ENCODE peak calls at places on chromosomes 6 and 20, in eight cellular contexts. One of them, this sample, is unnamed.

GRCh38 chr20:49685161-49685601 is 28.5 kb downstream of the B4GALT5 start:
- DNase-seq in cardiac fibroblast: no peak
- DNase-seq in upper lobe of right lung: no peak
- DNase-seq in fibroblast of lung: no peak
- DNase-seq in mucosa of descending colon: no peak
- DNase-seq in fibroblast of mammary gland: peak; percentile 25
- DNase-seq in BE2C: no peak
- DNase-seq in dorsolateral prefrontal cortex: no peak
- DNase-seq in this sample: peak; percentile 60

GRCh38 chr20:40638414-40638813 is 50.6 kb downstream of the MAFB start:
- DNase-seq in cardiac fibroblast: no peak
- DNase-seq in upper lobe of right lung: no peak
- DNase-seq in fibroblast of lung: no peak
- DNase-seq in mucosa of descending colon: no peak
- DNase-seq in fibroblast of mammary gland: no peak
- DNase-seq in BE2C: no peak
- DNase-seq in dorsolateral prefrontal cortex: no peak
- DNase-seq in this sample: no peak

GRCh38 chr6:137863126-137863996 is 3.7 kb upstream of the TNFAIP3 start:
- DNase-seq in cardiac fibroblast: peak; percentile 49
- DNase-seq in upper lobe of right lung: no peak
- DNase-seq in fibroblast of lung: no peak
- DNase-seq in mucosa of descending colon: no peak
- DNase-seq in fibroblast of mammary gland: no peak
- DNase-seq in BE2C: no peak
- DNase-seq in dorsolateral prefrontal cortex: no peak
- DNase-seq in this sample: no peak

GRCh38 chr6:41489284-41489851 is 56.8 kb upstream of the FOXP4 start:
- DNase-seq in cardiac fibroblast: no peak
- DNase-seq in upper lobe of right lung: no peak
- DNase-seq in fibroblast of lung: peak; percentile 67
- DNase-seq in mucosa of descending colon: no peak
- DNase-seq in fibroblast of mammary gland: peak; percentile 77
- DNase-seq in BE2C: peak; percentile 73
- DNase-seq in dorsolateral prefrontal cortex: no peak
- DNase-seq in this sample: peak; percentile 52

GRCh38 chr6:170436209-170436809 is 116.8 kb downstream of the PSMB1 start:
- DNase-seq in cardiac fibroblast: no peak
- DNase-seq in upper lobe of right lung: no peak
- DNase-seq in fibroblast of lung: no peak
- DNase-seq in mucosa of descending colon: no peak
- DNase-seq in fibroblast of mammary gland: no peak
- DNase-seq in BE2C: no peak
- DNase-seq in dorsolateral prefrontal cortex: no peak
- DNase-seq in this sample: no peak

GRCh38 chr20:25040438-25040831 is 17.5 kb downstream of the ACSS1 start:
- DNase-seq in cardiac fibroblast: peak; percentile 66
- DNase-seq in upper lobe of right lung: peak; percentile 78
- DNase-seq in fibroblast of lung: peak; percentile 78
- DNase-seq in mucosa of descending colon: peak; percentile 50
- DNase-seq in fibroblast of mammary gland: peak; percentile 74
- DNase-seq in BE2C: no peak
- DNase-seq in dorsolateral prefrontal cortex: no peak
- DNase-seq in this sample: peak; percentile 94

GRCh38 chr20:35892871-35893270 is 61.4 kb downstream of the SCAND1 start:
- DNase-seq in cardiac fibroblast: no peak
- DNase-seq in upper lobe of right lung: no peak
- DNase-seq in fibroblast of lung: no peak
- DNase-seq in mucosa of descending colon: no peak
- DNase-seq in fibroblast of mammary gland: no peak
- DNase-seq in BE2C: no peak
- DNase-seq in dorsolateral prefrontal cortex: no peak
- DNase-seq in this sample: no peak

GRCh38 chr6:24228681-24229255 is 102.8 kb downstream of the NRSN1 start:
- DNase-seq in cardiac fibroblast: peak; percentile 59
- DNase-seq in upper lobe of right lung: no peak
- DNase-seq in fibroblast of lung: peak; percentile 60
- DNase-seq in mucosa of descending colon: no peak
- DNase-seq in fibroblast of mammary gland: peak; percentile 95
- DNase-seq in BE2C: no peak
- DNase-seq in dorsolateral prefrontal cortex: no peak
- DNase-seq in this sample: peak; percentile 89

GRCh38 chr6:7727150-7727950 is 1.5 kb downstream of the BMP6 start:
- DNase-seq in cardiac fibroblast: peak; percentile 31
- DNase-seq in upper lobe of right lung: no peak
- DNase-seq in fibroblast of lung: peak; percentile 24
- DNase-seq in mucosa of descending colon: no peak
- DNase-seq in fibroblast of mammary gland: no peak
- DNase-seq in BE2C: peak; percentile 11
- DNase-seq in dorsolateral prefrontal cortex: no peak
- DNase-seq in this sample: no peak

GRCh38 chr6:163950159-163950558 is 535.6 kb downstream of the QKI start:
- DNase-seq in cardiac fibroblast: no peak
- DNase-seq in upper lobe of right lung: no peak
- DNase-seq in fibroblast of lung: peak; percentile 89
- DNase-seq in mucosa of descending colon: no peak
- DNase-seq in fibroblast of mammary gland: peak; percentile 22
- DNase-seq in BE2C: no peak
- DNase-seq in dorsolateral prefrontal cortex: no peak
- DNase-seq in this sample: peak; percentile 57

GRCh38 chr20:9514461-9515210 is at the start of gene LAMP5:
- DNase-seq in cardiac fibroblast: no peak
- DNase-seq in upper lobe of right lung: no peak
- DNase-seq in fibroblast of lung: peak; percentile 47
- DNase-seq in mucosa of descending colon: no peak
- DNase-seq in fibroblast of mammary gland: peak; percentile 19
- DNase-seq in BE2C: peak; percentile 88
- DNase-seq in dorsolateral prefrontal cortex: peak; percentile 64
- DNase-seq in this sample: peak; percentile 33
- H3K4me3 ChIP-seq in cardiac fibroblast: no peak within 1 kb of the TSS
- H3K4me3 ChIP-seq in upper lobe of right lung: peak within 1 kb of the TSS; percentile 26
- H3K4me3 ChIP-seq in fibroblast of lung: peak within 1 kb of the TSS; percentile 35
- H3K4me3 ChIP-seq in mucosa of descending colon: no peak within 1 kb of the TSS
- H3K4me3 ChIP-seq in fibroblast of mammary gland: no peak within 1 kb of the TSS
- H3K4me3 ChIP-seq in BE2C: peak within 1 kb of the TSS; percentile 84
- H3K4me3 ChIP-seq in dorsolateral prefrontal cortex: peak within 1 kb of the TSS; percentile 34
- H3K4me3 ChIP-seq in this sample: no peak within 1 kb of the TSS

GRCh38 chr20:59078231-59078630 is 35.6 kb upstream of the PRELID3B start:
- DNase-seq in cardiac fibroblast: no peak
- DNase-seq in upper lobe of right lung: no peak
- DNase-seq in fibroblast of lung: no peak
- DNase-seq in mucosa of descending colon: no peak
- DNase-seq in fibroblast of mammary gland: no peak
- DNase-seq in BE2C: no peak
- DNase-seq in dorsolateral prefrontal cortex: no peak
- DNase-seq in this sample: no peak

GRCh38 chr20:59081036-59081435 is 38.5 kb upstream of the PRELID3B start:
- DNase-seq in cardiac fibroblast: no peak
- DNase-seq in upper lobe of right lung: no peak
- DNase-seq in fibroblast of lung: no peak
- DNase-seq in mucosa of descending colon: no peak
- DNase-seq in fibroblast of mammary gland: no peak
- DNase-seq in BE2C: no peak
- DNase-seq in dorsolateral prefrontal cortex: no peak
- DNase-seq in this sample: no peak

GRCh38 chr20:59084041-59084841 is 41.7 kb upstream of the PRELID3B start:
- DNase-seq in cardiac fibroblast: no peak
- DNase-seq in upper lobe of right lung: no peak
- DNase-seq in fibroblast of lung: no peak
- DNase-seq in mucosa of descending colon: no peak
- DNase-seq in fibroblast of mammary gland: no peak
- DNase-seq in BE2C: no peak
- DNase-seq in dorsolateral prefrontal cortex: no peak
- DNase-seq in this sample: no peak

GRCh38 chr20:59082981-59083380 is 40.4 kb upstream of the PRELID3B start:
- DNase-seq in cardiac fibroblast: peak; percentile 68
- DNase-seq in upper lobe of right lung: no peak
- DNase-seq in fibroblast of lung: peak; percentile 79
- DNase-seq in mucosa of descending colon: no peak
- DNase-seq in fibroblast of mammary gland: peak; percentile 11
- DNase-seq in BE2C: no peak
- DNase-seq in dorsolateral prefrontal cortex: no peak
- DNase-seq in this sample: peak; percentile 39

DNA sequence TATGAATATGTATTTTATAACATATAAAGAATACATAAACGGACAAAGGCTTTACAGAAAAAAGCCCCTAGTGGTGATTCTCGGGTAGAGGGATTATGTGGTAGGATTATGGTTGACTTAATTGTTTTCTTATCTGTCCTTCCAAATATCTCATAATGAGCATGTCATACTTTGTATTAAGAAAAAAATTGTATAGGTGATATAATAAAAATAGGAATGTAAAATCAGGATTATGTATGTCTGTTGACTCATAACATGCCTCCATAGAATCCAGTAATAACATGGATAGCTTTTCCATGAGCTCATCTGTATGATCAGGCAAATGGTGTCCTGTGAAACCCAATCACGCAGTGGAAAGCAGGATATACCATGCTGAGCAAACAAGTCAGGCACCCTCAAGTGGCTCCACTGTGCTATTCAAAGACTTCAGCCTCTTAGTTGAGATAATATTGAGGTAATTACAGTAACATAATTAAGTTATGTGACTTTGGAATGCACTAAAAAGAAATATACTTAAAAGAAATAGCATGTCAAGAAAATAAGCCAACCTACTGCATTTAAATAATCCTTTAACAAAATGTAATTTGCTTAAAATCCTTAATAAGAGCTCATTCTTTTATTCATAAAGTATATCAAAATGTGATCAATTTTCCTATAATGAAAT is 39.6 kb upstream of the PRELID3B start:
- DNase-seq in cardiac fibroblast: peak; percentile 69
- DNase-seq in upper lobe of right lung: no peak
- DNase-seq in fibroblast of lung: peak; percentile 68
- DNase-seq in mucosa of descending colon: no peak
- DNase-seq in fibroblast of mammary gland: peak; percentile 17
- DNase-seq in BE2C: no peak
- DNase-seq in dorsolateral prefrontal cortex: no peak
- DNase-seq in this sample: peak; percentile 56
- TF ChIP-seq CTCF in cardiac fibroblast: peak; percentile 35
- TF ChIP-seq CTCF in upper lobe of right lung: peak; percentile 43
- TF ChIP-seq CTCF in fibroblast of lung: peak; percentile 42
- TF ChIP-seq CTCF in mucosa of descending colon: no peak
- TF ChIP-seq CTCF in fibroblast of mammary gland: peak; percentile 47
- TF ChIP-seq CTCF in BE2C: peak; percentile 54
- TF ChIP-seq CTCF in dorsolateral prefrontal cortex: no peak
- TF ChIP-seq CTCF in this sample: peak; percentile 49

GRCh38 chr6:35600659-35601125 is 88.0 kb upstream of the TULP1 start:
- DNase-seq in cardiac fibroblast: peak; percentile 36
- DNase-seq in upper lobe of right lung: no peak
- DNase-seq in fibroblast of lung: no peak
- DNase-seq in mucosa of descending colon: no peak
- DNase-seq in fibroblast of mammary gland: peak; percentile 55
- DNase-seq in BE2C: no peak
- DNase-seq in dorsolateral prefrontal cortex: no peak
- DNase-seq in this sample: peak; percentile 58
- H3K4me3 ChIP-seq in cardiac fibroblast: no peak overlapping the region
- H3K4me3 ChIP-seq in upper lobe of right lung: peak overlapping the region; percentile 2
- H3K4me3 ChIP-seq in fibroblast of lung: no peak overlapping the region
- H3K4me3 ChIP-seq in mucosa of descending colon: no peak overlapping the region
- H3K4me3 ChIP-seq in fibroblast of mammary gland: no peak overlapping the region
- H3K4me3 ChIP-seq in BE2C: peak overlapping the region; percentile 46
- H3K4me3 ChIP-seq in dorsolateral prefrontal cortex: peak overlapping the region; percentile 32
- H3K4me3 ChIP-seq in this sample: no peak overlapping the region

DNA sequence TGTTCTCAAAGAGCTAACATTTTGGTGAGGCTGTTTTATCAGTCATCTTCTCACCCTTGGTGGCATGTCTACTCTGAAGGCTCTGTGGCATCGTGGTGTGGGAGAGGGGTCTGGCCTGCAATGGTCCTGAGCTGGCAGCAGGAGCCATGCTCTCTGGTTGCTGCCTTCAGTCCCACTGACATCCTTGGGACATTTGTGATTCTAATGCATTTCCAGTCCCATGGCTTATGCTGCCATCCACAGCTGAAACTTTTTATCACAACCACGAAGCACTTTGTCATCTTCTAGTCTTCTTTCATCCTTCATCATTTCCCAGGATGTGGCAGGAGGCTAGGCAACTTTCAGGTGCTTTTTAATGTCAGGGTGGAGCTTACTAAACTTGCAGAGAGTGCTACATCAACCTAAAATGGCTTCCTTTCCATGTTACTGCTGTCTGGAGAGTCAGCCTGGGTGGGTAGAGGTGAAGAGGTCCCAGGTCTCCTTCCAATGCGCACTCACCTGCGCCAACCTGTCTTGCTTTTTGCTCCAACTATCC is 77.1 kb downstream of the GPR63 start:
- DNase-seq in cardiac fibroblast: no peak
- DNase-seq in upper lobe of right lung: no peak
- DNase-seq in fibroblast of lung: no peak
- DNase-seq in mucosa of descending colon: no peak
- DNase-seq in fibroblast of mammary gland: no peak
- DNase-seq in BE2C: no peak
- DNase-seq in dorsolateral prefrontal cortex: no peak
- DNase-seq in this sample: no peak
- TF ChIP-seq CTCF in cardiac fibroblast: no peak
- TF ChIP-seq CTCF in upper lobe of right lung: no peak
- TF ChIP-seq CTCF in fibroblast of lung: no peak
- TF ChIP-seq CTCF in mucosa of descending colon: no peak
- TF ChIP-seq CTCF in fibroblast of mammary gland: no peak
- TF ChIP-seq CTCF in BE2C: no peak
- TF ChIP-seq CTCF in dorsolateral prefrontal cortex: peak; percentile 29
- TF ChIP-seq CTCF in this sample: no peak

GRCh38 chr6:123764717-123765116 is 38.9 kb upstream of the NKAIN2 start:
- DNase-seq in cardiac fibroblast: no peak
- DNase-seq in upper lobe of right lung: no peak
- DNase-seq in fibroblast of lung: no peak
- DNase-seq in mucosa of descending colon: no peak
- DNase-seq in fibroblast of mammary gland: no peak
- DNase-seq in BE2C: no peak
- DNase-seq in dorsolateral prefrontal cortex: no peak
- DNase-seq in this sample: no peak

GRCh38 chr6:123770247-123770949 is 33.3 kb upstream of the NKAIN2 start:
- DNase-seq in cardiac fibroblast: no peak
- DNase-seq in upper lobe of right lung: no peak
- DNase-seq in fibroblast of lung: peak; percentile 27
- DNase-seq in mucosa of descending colon: no peak
- DNase-seq in fibroblast of mammary gland: no peak
- DNase-seq in BE2C: no peak
- DNase-seq in dorsolateral prefrontal cortex: no peak
- DNase-seq in this sample: peak; percentile 60

GRCh38 chr6:123771126-123771525 is 32.5 kb upstream of the NKAIN2 start:
- DNase-seq in cardiac fibroblast: no peak
- DNase-seq in upper lobe of right lung: no peak
- DNase-seq in fibroblast of lung: peak; percentile 36
- DNase-seq in mucosa of descending colon: no peak
- DNase-seq in fibroblast of mammary gland: no peak
- DNase-seq in BE2C: no peak
- DNase-seq in dorsolateral prefrontal cortex: no peak
- DNase-seq in this sample: peak; percentile 49

GRCh38 chr6:123768939-123769338 is 34.7 kb upstream of the NKAIN2 start:
- DNase-seq in cardiac fibroblast: no peak
- DNase-seq in upper lobe of right lung: no peak
- DNase-seq in fibroblast of lung: no peak
- DNase-seq in mucosa of descending colon: no peak
- DNase-seq in fibroblast of mammary gland: no peak
- DNase-seq in BE2C: no peak
- DNase-seq in dorsolateral prefrontal cortex: no peak
- DNase-seq in this sample: no peak

GRCh38 chr6:123769431-123769830 is 34.2 kb upstream of the NKAIN2 start:
- DNase-seq in cardiac fibroblast: no peak
- DNase-seq in upper lobe of right lung: no peak
- DNase-seq in fibroblast of lung: no peak
- DNase-seq in mucosa of descending colon: no peak
- DNase-seq in fibroblast of mammary gland: no peak
- DNase-seq in BE2C: no peak
- DNase-seq in dorsolateral prefrontal cortex: no peak
- DNase-seq in this sample: no peak
- H3K4me3 ChIP-seq in cardiac fibroblast: no peak overlapping the region
- H3K4me3 ChIP-seq in upper lobe of right lung: no peak overlapping the region
- H3K4me3 ChIP-seq in fibroblast of lung: no peak overlapping the region
- H3K4me3 ChIP-seq in mucosa of descending colon: no peak overlapping the region
- H3K4me3 ChIP-seq in fibroblast of mammary gland: no peak overlapping the region
- H3K4me3 ChIP-seq in BE2C: no peak overlapping the region
- H3K4me3 ChIP-seq in dorsolateral prefrontal cortex: no peak overlapping the region
- H3K4me3 ChIP-seq in this sample: no peak overlapping the region

This sample was measured in choroid plexus epithelial cell.